ENCODE peak calls at places on chromosomes 2 and 18, in four cellular contexts. T is trophoblast cell, A is H9, S is IMR-90. W is an unnamed sample.

GRCh38 chr18:44149706-44150105 is 531.0 kb upstream of the SETBP1 start:
- DNase-seq in T (peak), A (no peak), S (peak), W (no peak)

GRCh38 chr18:66511810-66512209 is 92.1 kb downstream of the CDH19 start:
- DNase-seq in T (no peak), A (no peak), S (no peak), W (no peak)

GRCh38 chr2:224986479-224986878 is 55.8 kb downstream of the DOCK10 start:
- DNase-seq in T (no peak), A (no peak), S (no peak), W (no peak)

GRCh38 chr2:24909555-24910177 is 10.4 kb downstream of the ADCY3 start:
- DNase-seq in T (no peak), A (no peak), S (peak), W (no peak)

GRCh38 chr2:176669398-176670174 is 400.3 kb downstream of the MTX2 start:
- DNase-seq in T (no peak), A (no peak), S (no peak), W (no peak)

GRCh38 chr2:16785072-16785638 is 119.5 kb upstream of the CYRIA start:
- DNase-seq in T (no peak), A (no peak), S (no peak), W (no peak)

GRCh38 chr2:40448476-40449079 is 3.3 kb downstream of the SLC8A1 start:
- DNase-seq in T (no peak), A (peak), S (peak), W (no peak)

GRCh38 chr2:460861-461260 is 173.0 kb upstream of the ALKAL2 start:
- DNase-seq in T (no peak), A (peak), S (no peak), W (no peak)

GRCh38 chr2:225042800-225043167 is 516 bp upstream of the DOCK10 start:
- DNase-seq in T (no peak), A (no peak), S (no peak), W (no peak)

GRCh38 chr2:44940053-44940494 is 1.4 kb upstream of the SIX3 start:
- DNase-seq in T (no peak), A (no peak), S (no peak), W (no peak)

GRCh38 chr2:50401772-50402653 is 629.9 kb downstream of the NRXN1 start:
- DNase-seq in T (peak), A (peak), S (peak), W (peak)

GRCh38 chr18:48627216-48627615 is 88.4 kb downstream of the CTIF start:
- DNase-seq in T (no peak), A (no peak), S (peak), W (no peak)

GRCh38 chr2:228446732-228447131 is 265.2 kb upstream of the SPHKAP start:
- DNase-seq in T (no peak), A (no peak), S (no peak), W (no peak)

GRCh38 chr18:24628360-24628759 is 167.9 kb downstream of the HRH4 start:
- DNase-seq in T (no peak), A (no peak), S (peak), W (no peak)

GRCh38 chr2:196131384-196131861 is 40.0 kb downstream of the STK17B start:
- DNase-seq in T (peak), A (peak), S (peak), W (no peak)

GRCh38 chr2:61647044-61647443 is 108.9 kb upstream of the XPO1 start:
- DNase-seq in T (no peak), A (no peak), S (peak), W (no peak)

GRCh38 chr2:217787160-217787877 is 215.5 kb downstream of the TNS1 start:
- DNase-seq in T (no peak), A (no peak), S (no peak), W (no peak)

GRCh38 chr2:176020400-176020799 is 18.3 kb upstream of the LNPK start:
- DNase-seq in T (no peak), A (no peak), S (no peak), W (no peak)

GRCh38 chr2:20064421-20064820 is 13.0 kb upstream of the LAPTM4A start:
- DNase-seq in T (no peak), A (no peak), S (no peak), W (no peak)

GRCh38 chr2:65634304-65634703 is 201.9 kb upstream of the SPRED2 start:
- DNase-seq in T (no peak), A (no peak), S (no peak), W (no peak)

GRCh38 chr2:120243875-120244553 is 8.6 kb upstream of the RALB start:
- DNase-seq in T (no peak), A (no peak), S (no peak), W (no peak)

GRCh38 chr2:26792720-26793119 is 6.9 kb downstream of the CENPA start:
- DNase-seq in T (no peak), A (no peak), S (peak), W (no peak)

GRCh38 chr2:222837643-222838056 is 23.2 kb upstream of the ACSL3 start:
- DNase-seq in T (peak), A (no peak), S (peak), W (no peak)

GRCh38 chr18:78975282-78975681 is 4.3 kb upstream of the SALL3 start:
- DNase-seq in T (no peak), A (no peak), S (no peak), W (no peak)

GRCh38 chr2:202035941-202036372 is 2.3 kb downstream of the FZD7 start:
- DNase-seq in T (no peak), A (no peak), S (peak), W (peak)

GRCh38 chr2:161946489-161947107 is 127.4 kb downstream of the DPP4 start:
- DNase-seq in T (peak), A (no peak), S (peak), W (peak)

GRCh38 chr18:23136326-23137092 is 1.2 kb downstream of the CABLES1 start:
- DNase-seq in T (no peak), A (peak), S (no peak), W (peak)
- H3K14ac ChIP-seq in T (peak), A (peak), S (peak), W (peak)

DNA sequence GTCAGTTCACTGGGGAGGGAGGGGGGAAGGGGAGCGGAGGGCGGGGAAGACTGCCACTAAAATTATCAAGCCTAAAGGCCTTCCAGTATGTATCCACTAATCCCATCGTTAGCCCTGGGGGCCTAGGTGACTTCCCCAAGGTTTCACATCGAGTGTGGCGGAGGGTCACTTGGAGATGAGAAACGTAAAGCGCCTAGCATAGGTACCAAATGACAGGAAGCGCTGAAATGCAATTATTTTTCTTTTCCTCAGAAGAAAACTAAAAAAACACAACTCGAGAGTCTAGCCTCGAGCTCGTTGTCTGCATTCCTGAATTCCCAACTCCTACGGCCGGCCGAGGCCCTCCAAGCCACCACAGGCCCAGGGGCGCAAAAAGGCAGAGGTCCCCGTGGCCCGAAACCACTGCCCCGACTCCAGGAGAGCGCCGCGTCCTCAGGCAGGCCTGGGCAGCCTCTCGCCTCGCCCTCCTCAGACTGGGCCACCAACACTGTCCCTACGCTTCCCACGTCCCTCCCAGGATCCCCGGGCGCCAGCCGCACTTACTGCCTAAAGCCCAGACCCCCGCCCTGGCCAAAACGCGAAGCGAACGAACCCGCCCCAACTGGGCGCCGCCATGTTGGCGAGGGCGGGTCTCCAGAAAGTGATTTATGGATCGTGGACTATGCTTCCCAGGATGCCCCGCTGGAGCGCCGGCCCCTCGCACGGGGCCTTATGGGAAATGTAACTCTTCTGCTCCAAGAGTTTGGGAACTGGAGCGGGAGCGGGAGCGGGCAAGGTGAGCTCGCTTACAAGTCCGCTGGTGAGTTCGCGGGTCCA is at the start of gene USP40:
- DNase-seq in T (peak), A (peak), S (peak), W (peak)
- H3K14ac ChIP-seq in T (peak), A (peak), S (peak), W (peak)

DNA sequence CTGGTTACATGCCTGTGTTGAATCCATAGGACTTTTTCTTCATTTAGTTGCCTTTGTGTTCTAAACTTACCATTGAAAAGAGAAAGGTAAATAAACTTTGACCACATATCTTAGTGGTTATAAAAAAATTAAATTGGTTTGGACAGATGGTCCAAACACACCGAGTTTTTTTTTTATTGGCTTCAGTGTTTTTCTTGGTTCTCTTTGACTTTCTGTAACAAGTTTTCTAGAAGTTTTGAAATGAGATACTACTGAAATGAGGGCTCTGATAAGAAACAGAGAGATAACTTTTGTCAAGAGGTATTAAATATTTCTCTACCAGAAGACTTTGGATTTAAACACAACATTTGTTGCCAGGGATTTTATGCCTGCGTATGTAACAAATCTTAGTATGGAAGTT is 20.7 kb downstream of the SPTBN1 start:
- DNase-seq in T (no peak), A (no peak), S (peak), W (no peak)
- H3K14ac ChIP-seq in T (no peak), A (no peak), S (no peak), W (no peak)

DNA sequence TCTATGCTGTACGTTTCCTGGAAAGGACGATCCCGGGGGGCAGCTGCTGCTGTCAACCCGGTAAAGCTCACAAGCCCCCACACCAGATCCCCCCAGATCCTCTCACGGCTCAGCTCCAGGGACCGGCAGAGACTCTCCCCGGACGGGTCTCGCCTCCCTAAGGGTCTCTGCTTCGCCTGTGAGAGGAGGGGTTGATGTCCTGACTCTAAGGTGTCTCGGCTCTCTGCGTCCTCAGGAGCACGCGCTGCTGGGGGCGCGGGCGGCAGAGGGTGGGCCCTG is 506 bp downstream of the PSTPIP2 start:
- DNase-seq in T (no peak), A (no peak), S (no peak), W (no peak)
- H3K14ac ChIP-seq in T (peak), A (peak), S (peak), W (peak)

GRCh38 chr18:76657911-76658475 is 163.0 kb upstream of the ZNF516 start:
- DNase-seq in T (no peak), A (no peak), S (no peak), W (no peak)
- H3K14ac ChIP-seq in T (no peak), A (no peak), S (no peak), W (no peak)

GRCh38 chr2:235230809-235231601 is 262.8 kb upstream of the AGAP1 start:
- DNase-seq in T (no peak), A (no peak), S (no peak), W (no peak)

GRCh38 chr2:235234711-235235110 is 259.1 kb upstream of the AGAP1 start:
- DNase-seq in T (no peak), A (no peak), S (peak), W (no peak)

GRCh38 chr2:235235977-235236767 is 257.7 kb upstream of the AGAP1 start:
- DNase-seq in T (peak), A (no peak), S (no peak), W (no peak)

GRCh38 chr2:235229236-235229635 is 264.6 kb upstream of the AGAP1 start:
- DNase-seq in T (no peak), A (no peak), S (no peak), W (no peak)

DNA sequence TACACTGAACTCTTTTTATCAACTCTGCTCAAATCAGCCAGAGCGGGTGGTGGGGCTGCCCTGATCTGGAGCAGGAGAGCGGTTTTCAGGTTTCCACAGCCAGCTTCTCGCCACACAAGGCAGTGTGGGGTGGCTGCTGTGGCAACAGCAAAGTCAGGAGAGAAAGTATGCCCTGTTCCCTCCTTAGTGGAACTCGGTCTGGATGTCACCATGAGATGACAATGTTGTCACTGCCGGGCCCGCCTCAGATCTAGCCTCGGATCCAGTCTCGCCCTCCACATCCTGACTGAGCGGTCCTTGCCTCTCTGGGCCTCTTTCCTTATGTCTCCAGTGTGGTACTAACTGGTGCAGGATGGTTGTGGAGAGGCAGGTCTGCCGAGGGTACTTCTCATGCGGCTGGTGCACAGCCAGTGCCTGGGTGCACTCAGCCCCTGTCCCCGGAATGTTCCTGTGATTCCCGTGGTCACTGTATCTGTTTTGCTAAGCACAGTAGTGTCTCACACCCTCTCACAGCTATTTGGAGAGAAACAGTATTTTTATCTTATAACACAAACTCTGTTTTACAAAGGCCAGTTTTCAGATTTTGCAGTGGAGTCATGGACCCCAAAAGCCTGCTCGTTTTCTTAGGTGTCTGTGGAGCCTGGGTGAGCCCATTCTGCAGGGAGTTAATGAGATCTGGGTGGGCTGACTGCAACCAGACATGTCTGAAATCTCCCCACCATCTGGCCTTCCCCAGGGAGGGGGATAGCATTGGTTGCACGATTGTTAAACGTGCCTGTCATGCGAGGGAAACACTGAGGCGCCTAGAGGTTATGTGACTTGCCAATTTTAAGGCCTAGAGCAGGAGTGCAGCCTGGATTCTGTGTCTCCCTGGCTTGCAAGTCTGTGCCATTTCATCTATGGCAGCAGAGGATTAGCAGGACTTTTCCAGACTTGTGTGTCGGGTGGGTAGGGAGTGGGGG is 261.1 kb upstream of the AGAP1 start:
- DNase-seq in T (no peak), A (no peak), S (no peak), W (no peak)
- H3K14ac ChIP-seq in T (no peak), A (no peak), S (no peak), W (no peak)

DNA sequence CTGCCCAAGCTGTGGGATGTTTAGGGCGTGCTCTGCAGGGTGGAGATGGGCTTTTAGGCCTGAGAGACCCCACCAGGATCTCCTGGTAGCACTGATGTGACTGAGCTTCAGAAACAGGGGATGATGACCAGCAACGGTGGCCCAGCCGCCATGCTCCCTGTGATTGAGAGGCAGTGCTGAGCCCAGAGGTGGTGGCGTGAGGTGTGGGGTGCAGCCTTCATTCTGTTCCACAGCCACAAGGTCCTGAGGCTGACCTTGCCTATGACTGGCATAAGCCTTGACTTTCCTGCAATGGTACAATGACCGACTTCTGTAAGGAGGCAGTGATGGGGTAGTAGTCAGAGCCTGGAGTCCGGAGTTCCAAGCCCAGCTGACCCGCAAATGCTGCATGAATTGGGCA is 263.3 kb downstream of the TSN start:
- DNase-seq in T (no peak), A (no peak), S (no peak), W (no peak)
- H3K14ac ChIP-seq in T (no peak), A (no peak), S (no peak), W (no peak)

GRCh38 chr2:36966370-36967235 is at the start of gene STRN:
- DNase-seq in T (peak), A (peak), S (peak), W (peak)
- H3K14ac ChIP-seq in T (peak), A (peak), S (peak), W (peak)

W was measured in neuronal stem cell.